ENCODE peak calls at places on chromosomes 3 and 15, in five cellular contexts. I is neuronal stem cell, A is mesenchymal stem cell, N is trophoblast cell, L is H1. O is an unnamed sample.

GRCh38 chr3:11389570-11390268 is 117.5 kb downstream of the ATG7 start:
- DNase-seq in L (no peak), N (no peak), I (no peak), A (no peak), O (no peak)

GRCh38 chr3:105970283-105970682 is 101.5 kb upstream of the CBLB start:
- DNase-seq in A (peak), L (no peak), N (peak), I (no peak), O (no peak)

GRCh38 chr3:105606052-105606451 is 239.3 kb downstream of the ALCAM start:
- DNase-seq in I (no peak), N (no peak), A (peak), L (no peak), O (no peak)

GRCh38 chr15:83323296-83323711 is 38.8 kb upstream of the BNC1 start:
- DNase-seq in I (no peak), L (no peak), A (peak), N (peak), O (no peak)

GRCh38 chr3:37129871-37130270 is 44.5 kb downstream of the LRRFIP2 start:
- DNase-seq in L (no peak), A (peak), N (no peak), I (no peak), O (no peak)

GRCh38 chr3:108006901-108007331 is 83.9 kb downstream of the CD47 start:
- DNase-seq in N (peak), A (no peak), I (no peak), L (no peak), O (no peak)

GRCh38 chr15:39466428-39466827 is 114.5 kb upstream of the THBS1 start:
- DNase-seq in L (no peak), A (no peak), I (no peak), N (no peak), O (no peak)

GRCh38 chr3:184635126-184635525 is 73.5 kb downstream of the EPHB3 start:
- DNase-seq in L (no peak), N (no peak), A (no peak), I (no peak), O (no peak)

GRCh38 chr3:153961498-153961897 is 159.7 kb upstream of the ARHGEF26 start:
- DNase-seq in I (no peak), L (no peak), A (no peak), N (no peak), O (no peak)

GRCh38 chr3:50334339-50335075 is 6.1 kb downstream of the RASSF1 start:
- DNase-seq in L (no peak), N (no peak), A (peak), I (no peak), O (no peak)

GRCh38 chr3:96619475-96619874 is 194.9 kb upstream of the EPHA6 start:
- DNase-seq in L (no peak), I (no peak), A (no peak), N (no peak), O (no peak)

GRCh38 chr3:46496745-46497555 is 826 bp upstream of the RTP3 start:
- DNase-seq in I (no peak), A (no peak), N (no peak), L (peak), O (peak)

GRCh38 chr15:70265986-70266385 is 168.3 kb upstream of the TLE3 start:
- DNase-seq in I (no peak), L (no peak), N (no peak), A (no peak), O (no peak)

GRCh38 chr15:43469867-43470266 is 23.1 kb downstream of the TP53BP1 start:
- DNase-seq in L (no peak), N (no peak), A (no peak), I (no peak), O (no peak)

GRCh38 chr3:15336057-15336456 is 3.7 kb upstream of the SH3BP5 start:
- DNase-seq in L (no peak), N (peak), I (no peak), A (no peak), O (no peak)

GRCh38 chr3:102715030-102715697 is 280.3 kb downstream of the ZPLD1 start:
- DNase-seq in N (no peak), A (no peak), L (no peak), I (no peak), O (no peak)

GRCh38 chr3:32320080-32320479 is 71.6 kb upstream of the CMTM7 start:
- DNase-seq in I (no peak), N (no peak), L (no peak), A (no peak), O (no peak)

GRCh38 chr3:126397610-126398422 is 3.1 kb downstream of the CFAP100 start:
- DNase-seq in A (no peak), N (no peak), I (no peak), L (no peak), O (no peak)

GRCh38 chr3:128076783-128077624 is 24.8 kb downstream of the SEC61A1 start:
- DNase-seq in I (no peak), N (peak), A (peak), L (no peak), O (no peak)

GRCh38 chr3:180252683-180253082 is 215.9 kb upstream of the PEX5L start:
- DNase-seq in I (no peak), L (no peak), A (no peak), N (no peak), O (no peak)

GRCh38 chr15:84741151-84741550 is 7.2 kb upstream of the ZNF592 start:
- DNase-seq in L (no peak), I (no peak), N (no peak), A (no peak), O (no peak)

GRCh38 chr15:92633418-92633817 is 22.2 kb downstream of the FAM174B start:
- DNase-seq in A (no peak), L (no peak), N (no peak), I (no peak), O (peak)

GRCh38 chr15:29800441-29801366 is 21.6 kb downstream of the TJP1 start:
- DNase-seq in I (no peak), N (no peak), L (no peak), A (no peak), O (no peak)

GRCh38 chr3:42270561-42270960 is 4.6 kb upstream of the CCK start:
- DNase-seq in I (no peak), L (no peak), N (no peak), A (no peak), O (no peak)

DNA sequence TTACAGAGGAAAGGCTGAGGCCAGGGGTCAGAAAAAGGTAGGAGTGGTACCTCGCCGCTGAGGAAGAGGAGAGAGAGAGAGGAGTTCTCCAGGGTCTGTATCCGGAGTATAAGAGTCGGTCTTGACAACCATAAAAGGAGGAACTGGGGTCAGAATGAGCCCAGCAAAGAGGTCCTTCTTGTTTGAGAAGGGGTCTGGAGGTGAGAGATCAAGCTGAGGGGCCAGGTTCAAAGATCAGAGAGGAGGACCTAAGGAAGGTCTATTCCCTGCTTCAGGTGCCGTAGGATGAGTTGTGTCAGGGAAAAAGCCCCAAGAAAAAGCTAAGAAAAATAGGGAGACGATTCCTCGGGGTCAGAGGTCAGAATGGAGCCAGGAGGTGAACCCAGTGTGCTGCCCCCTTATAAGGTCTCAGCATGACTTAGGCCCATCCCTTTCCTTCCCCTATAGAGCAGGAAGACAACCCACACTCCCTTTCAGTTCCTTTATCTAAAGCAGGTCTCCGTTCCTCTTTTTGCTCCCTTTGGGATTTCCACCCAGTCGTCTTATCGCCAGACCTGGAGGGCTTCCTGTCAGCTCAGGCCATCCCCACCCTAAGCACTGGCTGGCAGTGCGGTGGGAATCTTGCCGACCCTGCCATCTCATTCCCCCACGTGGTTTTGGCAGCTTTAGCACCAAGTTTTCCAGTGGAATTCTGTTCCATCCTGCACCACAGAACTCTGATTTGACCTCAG is 651 bp downstream of the MTMR14 start:
- DNase-seq in A (peak), N (peak), L (no peak), I (no peak), O (no peak)
- H2BK12ac ChIP-seq in A (no peak), N (no peak), L (peak), I (no peak), O (no peak)

GRCh38 chr3:141441381-141442365 is 45.2 kb upstream of the RASA2 start:
- DNase-seq in I (peak), N (peak), A (peak), L (no peak), O (peak)
- H3K14ac ChIP-seq in I (no peak), N (no peak), A (no peak), L (no peak), O (no peak)

GRCh38 chr15:98728811-98729160 is 80.4 kb downstream of the IGF1R start:
- DNase-seq in N (no peak), L (no peak), I (no peak), A (no peak), O (no peak)
- H3K27ac ChIP-seq in N (peak), L (no peak), I (no peak), A (peak), O (no peak)

DNA sequence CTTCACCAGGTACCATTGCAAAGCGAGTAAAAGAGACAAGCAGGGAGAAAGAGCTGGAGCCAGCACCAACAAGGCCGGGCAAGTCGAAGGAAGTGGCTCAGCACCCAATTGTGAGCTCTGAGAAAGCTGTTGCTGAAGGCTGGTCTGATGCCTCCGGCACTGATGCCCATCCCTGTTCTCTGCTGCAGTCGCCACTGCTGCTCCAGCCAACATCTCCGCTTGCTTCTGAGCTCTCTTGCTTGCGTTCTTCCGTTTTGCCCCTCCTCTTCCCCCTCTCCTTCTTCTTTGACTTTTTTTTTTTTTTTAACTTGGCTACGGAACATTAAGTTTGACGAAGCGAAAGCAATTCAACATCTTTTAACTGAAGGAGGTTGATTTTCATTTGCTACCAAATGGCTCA is 442.9 kb downstream of the MCTP2 start:
- DNase-seq in N (no peak), I (no peak), L (no peak), A (no peak), O (no peak)
- H2BK12ac ChIP-seq in N (peak), I (no peak), L (no peak), A (no peak), O (no peak)

GRCh38 chr3:16402451-16402850 is 111.0 kb downstream of the RFTN1 start:
- DNase-seq in A (peak), L (no peak), I (no peak), N (peak), O (no peak)
- H3K14ac ChIP-seq in A (no peak), L (no peak), I (no peak), N (no peak), O (no peak)